ENCODE peak calls at places on chromosome 17, in four cellular contexts. One of them, this sample, is unnamed.

GRCh38 chr17:69607162-69607834 is 192.8 kb downstream of the MAP2K6 start:
- DNase-seq in cardiac fibroblast: peak; percentile 83
- DNase-seq in gastrocnemius medialis: peak; percentile 55
- DNase-seq in heart left ventricle: peak; percentile 62
- DNase-seq in this sample: no peak

GRCh38 chr17:71187145-71187878 is 933.5 kb upstream of the SOX9 start:
- DNase-seq in gastrocnemius medialis: no peak
- DNase-seq in heart left ventricle: no peak
- DNase-seq in cardiac fibroblast: no peak
- DNase-seq in this sample: no peak

GRCh38 chr17:80320496-80320895 is 59.8 kb downstream of the RNF213 start:
- DNase-seq in gastrocnemius medialis: no peak
- DNase-seq in cardiac fibroblast: no peak
- DNase-seq in heart left ventricle: no peak
- DNase-seq in this sample: no peak

GRCh38 chr17:66726371-66726770 is 108.5 kb upstream of the CACNG5 start:
- DNase-seq in gastrocnemius medialis: no peak
- DNase-seq in cardiac fibroblast: no peak
- DNase-seq in heart left ventricle: no peak
- DNase-seq in this sample: no peak

GRCh38 chr17:72985882-72986720 is 106.4 kb downstream of the SLC39A11 start:
- DNase-seq in gastrocnemius medialis: no peak
- DNase-seq in heart left ventricle: peak; percentile 48
- DNase-seq in cardiac fibroblast: peak; percentile 82
- DNase-seq in this sample: peak; percentile 74

GRCh38 chr17:7894226-7894625 is 5.6 kb downstream of the CHD3 start:
- DNase-seq in heart left ventricle: no peak
- DNase-seq in gastrocnemius medialis: no peak
- DNase-seq in cardiac fibroblast: no peak
- DNase-seq in this sample: no peak

GRCh38 chr17:51617876-51618455 is 357.6 kb downstream of the UTP18 start:
- DNase-seq in heart left ventricle: no peak
- DNase-seq in gastrocnemius medialis: no peak
- DNase-seq in cardiac fibroblast: no peak
- DNase-seq in this sample: no peak

GRCh38 chr17:6843241-6843890 is 11.8 kb upstream of the TEKT1 start:
- DNase-seq in cardiac fibroblast: peak; percentile 68
- DNase-seq in heart left ventricle: no peak
- DNase-seq in gastrocnemius medialis: no peak
- DNase-seq in this sample: no peak

GRCh38 chr17:41329279-41329925 is 13.9 kb upstream of the KRTAP17-1 start:
- DNase-seq in cardiac fibroblast: peak; percentile 43
- DNase-seq in heart left ventricle: no peak
- DNase-seq in gastrocnemius medialis: no peak
- DNase-seq in this sample: no peak

GRCh38 chr17:14305785-14306496 is 5.1 kb downstream of the HS3ST3B1 start:
- DNase-seq in gastrocnemius medialis: no peak
- DNase-seq in heart left ventricle: no peak
- DNase-seq in cardiac fibroblast: no peak
- DNase-seq in this sample: no peak

GRCh38 chr17:36722121-36722902 is 120.9 kb downstream of the MRM1 start:
- DNase-seq in cardiac fibroblast: peak; percentile 33
- DNase-seq in heart left ventricle: peak; percentile 38
- DNase-seq in gastrocnemius medialis: no peak
- DNase-seq in this sample: no peak

GRCh38 chr17:35947156-35947585 is 3.7 kb upstream of the LYZL6 start:
- DNase-seq in gastrocnemius medialis: no peak
- DNase-seq in cardiac fibroblast: peak; percentile 54
- DNase-seq in heart left ventricle: peak; percentile 19
- DNase-seq in this sample: peak; percentile 62

GRCh38 chr17:81885869-81886548 is 5.4 kb downstream of the ALYREF start:
- DNase-seq in heart left ventricle: no peak
- DNase-seq in gastrocnemius medialis: peak; percentile 93
- DNase-seq in cardiac fibroblast: no peak
- DNase-seq in this sample: no peak

GRCh38 chr17:22443061-22443460 is 750.7 kb downstream of the KCNJ18 start:
- DNase-seq in gastrocnemius medialis: no peak
- DNase-seq in cardiac fibroblast: no peak
- DNase-seq in heart left ventricle: no peak
- DNase-seq in this sample: no peak

GRCh38 chr17:47253541-47254402 is at the start of gene ITGB3:
- DNase-seq in gastrocnemius medialis: peak; percentile 26
- DNase-seq in cardiac fibroblast: peak; percentile 82
- DNase-seq in heart left ventricle: peak; percentile 80
- DNase-seq in this sample: peak; percentile 57

GRCh38 chr17:20235747-20236146 is 226.6 kb downstream of the SPECC1 start:
- DNase-seq in heart left ventricle: no peak
- DNase-seq in gastrocnemius medialis: no peak
- DNase-seq in cardiac fibroblast: no peak
- DNase-seq in this sample: no peak

GRCh38 chr17:49646391-49647255 is 31.3 kb downstream of the SPOP start:
- DNase-seq in cardiac fibroblast: peak; percentile 59
- DNase-seq in heart left ventricle: no peak
- DNase-seq in gastrocnemius medialis: peak; percentile 63
- DNase-seq in this sample: no peak

GRCh38 chr17:75834279-75834920 is 9.8 kb downstream of the UNC13D start:
- DNase-seq in cardiac fibroblast: no peak
- DNase-seq in heart left ventricle: no peak
- DNase-seq in gastrocnemius medialis: no peak
- DNase-seq in this sample: no peak

GRCh38 chr17:60141111-60142018 is 8.4 kb upstream of the CA4 start:
- DNase-seq in heart left ventricle: no peak
- DNase-seq in cardiac fibroblast: no peak
- DNase-seq in gastrocnemius medialis: no peak
- DNase-seq in this sample: peak; percentile 31

GRCh38 chr17:50514936-50515702 is 6.9 kb downstream of the MYCBPAP start:
- DNase-seq in heart left ventricle: no peak
- DNase-seq in cardiac fibroblast: peak; percentile 80
- DNase-seq in gastrocnemius medialis: peak; percentile 40
- DNase-seq in this sample: no peak

GRCh38 chr17:7974638-7975131 is 27.7 kb upstream of the GUCY2D start:
- DNase-seq in heart left ventricle: no peak
- DNase-seq in gastrocnemius medialis: no peak
- DNase-seq in cardiac fibroblast: no peak
- DNase-seq in this sample: no peak

GRCh38 chr17:75639771-75640555 is 6.7 kb downstream of the SMIM5 start:
- DNase-seq in gastrocnemius medialis: no peak
- DNase-seq in heart left ventricle: peak; percentile 7
- DNase-seq in cardiac fibroblast: no peak
- DNase-seq in this sample: peak; percentile 44

GRCh38 chr17:31321481-31321880 is at the start of gene EVI2A:
- DNase-seq in cardiac fibroblast: peak; percentile 81
- DNase-seq in gastrocnemius medialis: peak; percentile 10
- DNase-seq in heart left ventricle: peak; percentile 15
- DNase-seq in this sample: peak; percentile 77

GRCh38 chr17:27282054-27282501 is 11.8 kb upstream of the WSB1 start:
- DNase-seq in gastrocnemius medialis: no peak
- DNase-seq in cardiac fibroblast: peak; percentile 96
- DNase-seq in heart left ventricle: no peak
- DNase-seq in this sample: no peak

GRCh38 chr17:62600805-62601204 is 26.7 kb upstream of the MRC2 start:
- DNase-seq in gastrocnemius medialis: no peak
- DNase-seq in heart left ventricle: no peak
- DNase-seq in cardiac fibroblast: peak; percentile 26
- DNase-seq in this sample: no peak

GRCh38 chr17:50348522-50349240 is 2.8 kb downstream of the XYLT2 start:
- DNase-seq in gastrocnemius medialis: no peak
- DNase-seq in cardiac fibroblast: peak; percentile 44
- DNase-seq in heart left ventricle: no peak
- DNase-seq in this sample: no peak

GRCh38 chr17:73532441-73532901 is 111.8 kb downstream of the SDK2 start:
- DNase-seq in cardiac fibroblast: no peak
- DNase-seq in gastrocnemius medialis: no peak
- DNase-seq in heart left ventricle: no peak
- DNase-seq in this sample: no peak

GRCh38 chr17:5793157-5793556 is 208.8 kb upstream of the NLRP1 start:
- DNase-seq in gastrocnemius medialis: no peak
- DNase-seq in cardiac fibroblast: no peak
- DNase-seq in heart left ventricle: no peak
- DNase-seq in this sample: no peak
- TF ChIP-seq CTCF in gastrocnemius medialis: no peak
- TF ChIP-seq CTCF in cardiac fibroblast: peak; percentile 34
- TF ChIP-seq CTCF in heart left ventricle: no peak
- TF ChIP-seq CTCF in this sample: peak; percentile 24

GRCh38 chr17:33464669-33465275 is 171.7 kb upstream of the ASIC2 start:
- DNase-seq in cardiac fibroblast: peak; percentile 3
- DNase-seq in gastrocnemius medialis: no peak
- DNase-seq in heart left ventricle: no peak
- DNase-seq in this sample: no peak
- TF ChIP-seq CTCF in cardiac fibroblast: no peak
- TF ChIP-seq CTCF in gastrocnemius medialis: no peak
- TF ChIP-seq CTCF in heart left ventricle: no peak
- TF ChIP-seq CTCF in this sample: no peak

GRCh38 chr17:28575126-28575795 is 1.4 kb downstream of the ALDOC start:
- DNase-seq in cardiac fibroblast: peak; percentile 23
- DNase-seq in gastrocnemius medialis: no peak
- DNase-seq in heart left ventricle: peak; percentile 85
- DNase-seq in this sample: no peak
- TF ChIP-seq CTCF in cardiac fibroblast: no peak
- TF ChIP-seq CTCF in gastrocnemius medialis: no peak
- TF ChIP-seq CTCF in heart left ventricle: peak; percentile 45
- TF ChIP-seq CTCF in this sample: no peak

DNA sequence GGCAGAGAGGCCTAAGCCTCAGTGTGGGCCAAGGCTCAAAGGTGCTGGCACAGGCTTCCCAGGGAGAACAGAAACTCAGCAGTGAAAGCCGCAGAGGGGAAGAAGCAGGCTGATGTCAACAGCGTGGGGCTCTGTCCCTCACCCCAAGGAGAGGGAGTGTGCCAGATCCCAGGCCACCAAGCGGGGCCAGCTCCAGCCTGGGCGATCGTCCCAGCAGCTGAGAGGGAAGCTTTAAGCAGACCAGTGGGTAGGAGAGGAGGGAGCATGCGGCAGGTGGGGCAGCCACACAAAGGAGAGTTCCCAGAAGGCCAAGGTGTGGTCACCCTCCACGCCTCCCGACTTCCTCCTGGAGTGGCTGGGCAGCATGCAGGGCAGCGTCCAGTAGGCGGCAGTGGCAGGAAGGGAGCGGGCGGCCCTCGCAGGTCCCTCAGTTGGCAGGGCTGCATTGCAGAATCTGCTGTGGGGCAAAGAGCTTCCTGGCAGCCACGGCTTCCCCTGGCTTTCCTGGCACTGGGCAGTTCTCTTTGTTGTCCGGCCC is 6.0 kb downstream of the SYNGR2 start:
- DNase-seq in cardiac fibroblast: no peak
- DNase-seq in gastrocnemius medialis: peak; percentile 82
- DNase-seq in heart left ventricle: peak; percentile 87
- DNase-seq in this sample: peak; percentile 80
- TF ChIP-seq CTCF in cardiac fibroblast: no peak
- TF ChIP-seq CTCF in gastrocnemius medialis: peak; percentile 84
- TF ChIP-seq CTCF in heart left ventricle: peak; percentile 73
- TF ChIP-seq CTCF in this sample: peak; percentile 82

GRCh38 chr17:1684307-1685189 is at the start of gene PRPF8:
- DNase-seq in cardiac fibroblast: peak; percentile 98
- DNase-seq in gastrocnemius medialis: peak; percentile 97
- DNase-seq in heart left ventricle: peak; percentile 97
- DNase-seq in this sample: peak; percentile 97

GRCh38 chr17:1686086-1686485 is 1.4 kb upstream of the PRPF8 start:
- DNase-seq in gastrocnemius medialis: no peak
- DNase-seq in cardiac fibroblast: no peak
- DNase-seq in heart left ventricle: no peak
- DNase-seq in this sample: no peak

GRCh38 chr17:1683489-1683888 is 1.2 kb downstream of the PRPF8 start:
- DNase-seq in cardiac fibroblast: no peak
- DNase-seq in heart left ventricle: no peak
- DNase-seq in gastrocnemius medialis: no peak
- DNase-seq in this sample: no peak
- TF ChIP-seq CTCF in cardiac fibroblast: no peak
- TF ChIP-seq CTCF in heart left ventricle: no peak
- TF ChIP-seq CTCF in gastrocnemius medialis: no peak
- TF ChIP-seq CTCF in this sample: no peak

GRCh38 chr17:58631523-58632323 is 60.1 kb downstream of the TEX14 start:
- DNase-seq in gastrocnemius medialis: peak; percentile 78
- DNase-seq in heart left ventricle: peak; percentile 94
- DNase-seq in cardiac fibroblast: peak; percentile 99
- DNase-seq in this sample: peak; percentile 96
- TF ChIP-seq CTCF in gastrocnemius medialis: no peak
- TF ChIP-seq CTCF in heart left ventricle: peak; percentile 43
- TF ChIP-seq CTCF in cardiac fibroblast: peak; percentile 11
- TF ChIP-seq CTCF in this sample: peak; percentile 25

GRCh38 chr17:45794840-45795239 is 10.7 kb downstream of the CRHR1 start:
- DNase-seq in cardiac fibroblast: no peak
- DNase-seq in gastrocnemius medialis: no peak
- DNase-seq in heart left ventricle: no peak
- DNase-seq in this sample: no peak
- TF ChIP-seq CTCF in cardiac fibroblast: no peak
- TF ChIP-seq CTCF in gastrocnemius medialis: no peak
- TF ChIP-seq CTCF in heart left ventricle: no peak
- TF ChIP-seq CTCF in this sample: no peak

DNA sequence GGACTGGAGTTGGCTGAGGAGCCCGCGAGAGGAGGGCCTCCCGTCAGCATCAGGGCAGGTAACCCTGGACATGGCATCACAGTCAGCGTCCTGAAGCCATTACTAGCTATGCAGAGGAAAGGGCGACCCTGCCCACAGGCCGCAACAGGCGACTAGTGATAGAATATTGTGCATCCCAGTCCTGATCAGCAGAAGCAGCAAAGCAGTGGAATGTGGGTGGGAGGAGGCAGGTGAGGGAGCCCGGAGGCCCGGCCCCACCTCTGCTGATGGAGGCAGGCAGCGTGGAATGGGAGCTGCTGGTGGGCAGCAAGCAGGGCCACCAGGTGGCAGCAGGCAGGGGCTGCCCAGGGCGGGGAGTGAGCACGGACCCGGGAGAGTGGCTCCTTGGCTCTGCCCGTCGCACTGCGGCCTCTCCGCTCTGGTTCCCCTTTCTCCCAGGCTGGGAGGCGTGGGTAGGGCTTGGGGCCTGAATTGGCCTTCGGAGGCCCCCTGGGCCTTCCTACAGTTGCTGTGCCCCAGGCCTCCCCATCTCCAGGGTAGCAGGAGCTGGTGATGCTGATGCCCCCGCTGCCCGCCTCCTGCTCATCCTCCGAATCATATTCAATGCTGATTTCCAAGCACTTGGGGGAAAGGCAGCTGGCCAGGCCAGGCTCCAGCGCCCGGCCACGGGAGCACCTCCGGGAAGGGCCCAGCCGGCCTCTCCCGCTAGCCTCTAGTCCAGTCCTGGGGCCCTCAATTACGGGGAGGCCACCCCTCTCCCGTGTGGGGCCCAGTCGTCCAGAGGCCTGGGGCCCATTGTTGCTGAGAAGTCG is 20.2 kb downstream of the TSPOAP1 start:
- DNase-seq in cardiac fibroblast: no peak
- DNase-seq in gastrocnemius medialis: no peak
- DNase-seq in heart left ventricle: no peak
- DNase-seq in this sample: peak; percentile 70
- TF ChIP-seq CTCF in cardiac fibroblast: peak; percentile 28
- TF ChIP-seq CTCF in gastrocnemius medialis: no peak
- TF ChIP-seq CTCF in heart left ventricle: no peak
- TF ChIP-seq CTCF in this sample: peak; percentile 59